ENCODE peak calls at places on chromosomes 3 and 15, in nine cellular contexts. One of them, this sample, is unnamed.

GRCh38 chr3:170572665-170573253 is 13.1 kb downstream of the SLC7A14 start:
- DNase-seq in LNCaP clone FGC: no peak
- DNase-seq in brain microvascular endothelial cell: peak
- DNase-seq in colonic mucosa: no peak
- DNase-seq in CD8-positive, alpha-beta T cell: no peak
- DNase-seq in GM12865: peak
- DNase-seq in coronary artery: no peak
- DNase-seq in lower leg skin: no peak
- DNase-seq in heart right ventricle: no peak
- DNase-seq in this sample: peak

GRCh38 chr15:65377105-65377975 is 462 bp downstream of the IGDCC3 start:
- DNase-seq in CD8-positive, alpha-beta T cell: no peak
- DNase-seq in coronary artery: no peak
- DNase-seq in colonic mucosa: no peak
- DNase-seq in GM12865: no peak
- DNase-seq in lower leg skin: no peak
- DNase-seq in brain microvascular endothelial cell: no peak
- DNase-seq in heart right ventricle: no peak
- DNase-seq in LNCaP clone FGC: no peak
- DNase-seq in this sample: peak

GRCh38 chr3:128969993-128970740 is 23.7 kb downstream of the CFAP92 start:
- DNase-seq in brain microvascular endothelial cell: no peak
- DNase-seq in CD8-positive, alpha-beta T cell: peak
- DNase-seq in heart right ventricle: peak
- DNase-seq in LNCaP clone FGC: no peak
- DNase-seq in coronary artery: no peak
- DNase-seq in colonic mucosa: peak
- DNase-seq in GM12865: peak
- DNase-seq in lower leg skin: no peak
- DNase-seq in this sample: peak

GRCh38 chr3:59935025-59935424 is 885.2 kb upstream of the CFAP20DC start:
- DNase-seq in heart right ventricle: no peak
- DNase-seq in lower leg skin: no peak
- DNase-seq in brain microvascular endothelial cell: no peak
- DNase-seq in LNCaP clone FGC: no peak
- DNase-seq in GM12865: peak
- DNase-seq in colonic mucosa: no peak
- DNase-seq in CD8-positive, alpha-beta T cell: no peak
- DNase-seq in coronary artery: no peak
- DNase-seq in this sample: no peak

GRCh38 chr3:81998139-81998755 is 236.8 kb upstream of the GBE1 start:
- DNase-seq in CD8-positive, alpha-beta T cell: no peak
- DNase-seq in coronary artery: no peak
- DNase-seq in GM12865: no peak
- DNase-seq in LNCaP clone FGC: no peak
- DNase-seq in brain microvascular endothelial cell: peak
- DNase-seq in colonic mucosa: no peak
- DNase-seq in lower leg skin: no peak
- DNase-seq in heart right ventricle: no peak
- DNase-seq in this sample: no peak

GRCh38 chr3:50430186-50430585 is 70.9 kb upstream of the TMEM115 start:
- DNase-seq in brain microvascular endothelial cell: no peak
- DNase-seq in coronary artery: no peak
- DNase-seq in colonic mucosa: no peak
- DNase-seq in lower leg skin: no peak
- DNase-seq in heart right ventricle: no peak
- DNase-seq in LNCaP clone FGC: no peak
- DNase-seq in GM12865: no peak
- DNase-seq in CD8-positive, alpha-beta T cell: peak
- DNase-seq in this sample: no peak

GRCh38 chr15:42759093-42759492 is 22.2 kb upstream of the CDAN1 start:
- DNase-seq in lower leg skin: no peak
- DNase-seq in CD8-positive, alpha-beta T cell: no peak
- DNase-seq in GM12865: no peak
- DNase-seq in LNCaP clone FGC: no peak
- DNase-seq in brain microvascular endothelial cell: no peak
- DNase-seq in colonic mucosa: no peak
- DNase-seq in heart right ventricle: no peak
- DNase-seq in coronary artery: no peak
- DNase-seq in this sample: no peak

GRCh38 chr3:160885791-160886286 is 129.8 kb downstream of the PPM1L start:
- DNase-seq in lower leg skin: peak
- DNase-seq in GM12865: peak
- DNase-seq in coronary artery: no peak
- DNase-seq in heart right ventricle: peak
- DNase-seq in colonic mucosa: peak
- DNase-seq in LNCaP clone FGC: no peak
- DNase-seq in brain microvascular endothelial cell: peak
- DNase-seq in CD8-positive, alpha-beta T cell: no peak
- DNase-seq in this sample: no peak

GRCh38 chr3:107272885-107273284 is 104.4 kb upstream of the CCDC54 start:
- DNase-seq in GM12865: no peak
- DNase-seq in heart right ventricle: no peak
- DNase-seq in coronary artery: no peak
- DNase-seq in brain microvascular endothelial cell: no peak
- DNase-seq in LNCaP clone FGC: no peak
- DNase-seq in CD8-positive, alpha-beta T cell: no peak
- DNase-seq in colonic mucosa: no peak
- DNase-seq in lower leg skin: no peak
- DNase-seq in this sample: peak

GRCh38 chr3:128727996-128728395 is 2.0 kb downstream of the RAB7A start:
- DNase-seq in colonic mucosa: no peak
- DNase-seq in GM12865: no peak
- DNase-seq in coronary artery: no peak
- DNase-seq in brain microvascular endothelial cell: no peak
- DNase-seq in lower leg skin: no peak
- DNase-seq in LNCaP clone FGC: no peak
- DNase-seq in CD8-positive, alpha-beta T cell: no peak
- DNase-seq in heart right ventricle: no peak
- DNase-seq in this sample: no peak

GRCh38 chr15:29813009-29813408 is 9.3 kb downstream of the TJP1 start:
- DNase-seq in heart right ventricle: no peak
- DNase-seq in colonic mucosa: no peak
- DNase-seq in GM12865: no peak
- DNase-seq in LNCaP clone FGC: no peak
- DNase-seq in CD8-positive, alpha-beta T cell: no peak
- DNase-seq in coronary artery: no peak
- DNase-seq in lower leg skin: no peak
- DNase-seq in brain microvascular endothelial cell: no peak
- DNase-seq in this sample: no peak

GRCh38 chr3:109154989-109155388 is 18.5 kb downstream of the C3orf85 start:
- DNase-seq in heart right ventricle: no peak
- DNase-seq in coronary artery: no peak
- DNase-seq in brain microvascular endothelial cell: no peak
- DNase-seq in colonic mucosa: no peak
- DNase-seq in lower leg skin: no peak
- DNase-seq in CD8-positive, alpha-beta T cell: no peak
- DNase-seq in GM12865: no peak
- DNase-seq in LNCaP clone FGC: no peak
- DNase-seq in this sample: no peak

GRCh38 chr15:75350601-75351331 is 3.9 kb downstream of the NEIL1 start:
- DNase-seq in LNCaP clone FGC: no peak
- DNase-seq in coronary artery: no peak
- DNase-seq in lower leg skin: no peak
- DNase-seq in colonic mucosa: no peak
- DNase-seq in CD8-positive, alpha-beta T cell: no peak
- DNase-seq in GM12865: no peak
- DNase-seq in brain microvascular endothelial cell: no peak
- DNase-seq in heart right ventricle: no peak
- DNase-seq in this sample: no peak

GRCh38 chr3:160319322-160319721 is 79.7 kb downstream of the IFT80 start:
- DNase-seq in CD8-positive, alpha-beta T cell: no peak
- DNase-seq in GM12865: no peak
- DNase-seq in heart right ventricle: no peak
- DNase-seq in LNCaP clone FGC: no peak
- DNase-seq in brain microvascular endothelial cell: no peak
- DNase-seq in colonic mucosa: no peak
- DNase-seq in coronary artery: no peak
- DNase-seq in lower leg skin: no peak
- DNase-seq in this sample: no peak

GRCh38 chr3:27758083-27758482 is 36.0 kb upstream of the EOMES start:
- DNase-seq in lower leg skin: peak
- DNase-seq in heart right ventricle: no peak
- DNase-seq in GM12865: no peak
- DNase-seq in colonic mucosa: no peak
- DNase-seq in CD8-positive, alpha-beta T cell: no peak
- DNase-seq in coronary artery: no peak
- DNase-seq in LNCaP clone FGC: no peak
- DNase-seq in brain microvascular endothelial cell: peak
- DNase-seq in this sample: no peak

GRCh38 chr3:177498037-177498857 is 301.0 kb upstream of the TBL1XR1 start:
- DNase-seq in CD8-positive, alpha-beta T cell: no peak
- DNase-seq in heart right ventricle: no peak
- DNase-seq in coronary artery: no peak
- DNase-seq in colonic mucosa: no peak
- DNase-seq in GM12865: peak
- DNase-seq in LNCaP clone FGC: no peak
- DNase-seq in lower leg skin: no peak
- DNase-seq in brain microvascular endothelial cell: peak
- DNase-seq in this sample: peak

GRCh38 chr15:19987389-19988048 is 554.1 kb downstream of the GOLGA6L6 start:
- DNase-seq in lower leg skin: no peak
- DNase-seq in brain microvascular endothelial cell: no peak
- DNase-seq in coronary artery: no peak
- DNase-seq in heart right ventricle: no peak
- DNase-seq in LNCaP clone FGC: no peak
- DNase-seq in colonic mucosa: no peak
- DNase-seq in CD8-positive, alpha-beta T cell: no peak
- DNase-seq in GM12865: no peak
- DNase-seq in this sample: no peak

GRCh38 chr3:29597376-29598008 is 316.6 kb downstream of the RBMS3 start:
- DNase-seq in heart right ventricle: no peak
- DNase-seq in GM12865: no peak
- DNase-seq in brain microvascular endothelial cell: no peak
- DNase-seq in coronary artery: no peak
- DNase-seq in colonic mucosa: no peak
- DNase-seq in CD8-positive, alpha-beta T cell: no peak
- DNase-seq in lower leg skin: no peak
- DNase-seq in LNCaP clone FGC: no peak
- DNase-seq in this sample: no peak

GRCh38 chr15:78364233-78364632 is 24.1 kb downstream of the CRABP1 start:
- DNase-seq in brain microvascular endothelial cell: no peak
- DNase-seq in CD8-positive, alpha-beta T cell: no peak
- DNase-seq in GM12865: no peak
- DNase-seq in lower leg skin: no peak
- DNase-seq in coronary artery: no peak
- DNase-seq in heart right ventricle: peak
- DNase-seq in LNCaP clone FGC: no peak
- DNase-seq in colonic mucosa: no peak
- DNase-seq in this sample: no peak

GRCh38 chr15:37246856-37247255 is 146.5 kb upstream of the MEIS2 start:
- DNase-seq in colonic mucosa: no peak
- DNase-seq in CD8-positive, alpha-beta T cell: no peak
- DNase-seq in heart right ventricle: no peak
- DNase-seq in brain microvascular endothelial cell: no peak
- DNase-seq in lower leg skin: no peak
- DNase-seq in GM12865: no peak
- DNase-seq in coronary artery: no peak
- DNase-seq in LNCaP clone FGC: no peak
- DNase-seq in this sample: no peak

GRCh38 chr3:96622878-96623277 is 191.5 kb upstream of the EPHA6 start:
- DNase-seq in heart right ventricle: no peak
- DNase-seq in LNCaP clone FGC: no peak
- DNase-seq in lower leg skin: no peak
- DNase-seq in CD8-positive, alpha-beta T cell: no peak
- DNase-seq in colonic mucosa: no peak
- DNase-seq in coronary artery: no peak
- DNase-seq in brain microvascular endothelial cell: no peak
- DNase-seq in GM12865: no peak
- DNase-seq in this sample: no peak

GRCh38 chr3:143596957-143597642 is 251.2 kb downstream of the SLC9A9 start:
- DNase-seq in CD8-positive, alpha-beta T cell: no peak
- DNase-seq in lower leg skin: no peak
- DNase-seq in brain microvascular endothelial cell: no peak
- DNase-seq in LNCaP clone FGC: no peak
- DNase-seq in colonic mucosa: no peak
- DNase-seq in coronary artery: no peak
- DNase-seq in GM12865: no peak
- DNase-seq in heart right ventricle: no peak
- DNase-seq in this sample: no peak
- TF ChIP-seq CTCF in CD8-positive, alpha-beta T cell: no peak
- TF ChIP-seq CTCF in lower leg skin: no peak
- TF ChIP-seq CTCF in brain microvascular endothelial cell: peak
- TF ChIP-seq CTCF in LNCaP clone FGC: no peak
- TF ChIP-seq CTCF in colonic mucosa: no peak
- TF ChIP-seq CTCF in coronary artery: no peak
- TF ChIP-seq CTCF in GM12865: no peak
- TF ChIP-seq CTCF in heart right ventricle: no peak
- TF ChIP-seq CTCF in this sample: no peak

DNA sequence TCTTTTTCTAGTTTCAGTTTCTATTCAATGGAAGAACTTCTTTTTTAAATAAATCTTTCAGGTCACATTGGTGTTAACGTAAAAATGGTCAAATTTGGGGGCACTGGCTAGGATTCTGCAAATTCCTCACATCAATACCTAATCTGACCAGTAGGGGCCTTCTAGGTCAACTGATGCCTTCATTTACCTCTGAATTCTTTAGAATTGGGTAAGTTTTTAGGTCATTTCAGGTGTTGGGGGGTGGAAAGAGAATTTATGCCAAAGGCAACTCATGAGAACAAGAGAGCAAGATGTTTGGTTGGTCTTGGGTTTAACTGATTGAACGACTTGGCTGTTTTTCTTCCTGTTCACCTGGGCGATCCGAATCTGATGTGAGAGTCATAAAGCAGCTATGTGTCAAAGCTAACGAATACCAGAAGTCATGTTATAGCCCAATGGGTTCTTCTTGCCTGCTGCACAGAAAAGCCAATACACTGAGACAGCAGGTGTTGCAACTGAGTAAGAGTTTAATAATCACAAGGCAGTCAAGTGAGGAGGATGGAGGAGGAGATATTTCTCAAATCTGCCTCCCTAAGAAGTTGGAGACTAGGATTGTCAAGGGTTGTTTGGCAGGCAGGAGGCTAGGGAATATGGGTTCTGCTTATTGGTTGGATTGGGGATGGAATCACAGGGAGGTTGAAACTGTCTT is 15.3 kb downstream of the LRRC49 start:
- DNase-seq in colonic mucosa: no peak
- DNase-seq in coronary artery: no peak
- DNase-seq in lower leg skin: no peak
- DNase-seq in LNCaP clone FGC: no peak
- DNase-seq in GM12865: no peak
- DNase-seq in brain microvascular endothelial cell: no peak
- DNase-seq in CD8-positive, alpha-beta T cell: no peak
- DNase-seq in heart right ventricle: no peak
- DNase-seq in this sample: no peak
- TF ChIP-seq CTCF in colonic mucosa: no peak
- TF ChIP-seq CTCF in coronary artery: no peak
- TF ChIP-seq CTCF in lower leg skin: no peak
- TF ChIP-seq CTCF in LNCaP clone FGC: no peak
- TF ChIP-seq CTCF in GM12865: peak
- TF ChIP-seq CTCF in brain microvascular endothelial cell: peak
- TF ChIP-seq CTCF in CD8-positive, alpha-beta T cell: peak
- TF ChIP-seq CTCF in heart right ventricle: no peak
- TF ChIP-seq CTCF in this sample: peak

GRCh38 chr3:99637041-99637380 is 1.4 kb upstream of the COL8A1 start:
- DNase-seq in GM12865: no peak
- DNase-seq in LNCaP clone FGC: no peak
- DNase-seq in heart right ventricle: no peak
- DNase-seq in colonic mucosa: no peak
- DNase-seq in coronary artery: no peak
- DNase-seq in lower leg skin: no peak
- DNase-seq in CD8-positive, alpha-beta T cell: no peak
- DNase-seq in brain microvascular endothelial cell: peak
- DNase-seq in this sample: no peak
- TF ChIP-seq CTCF in GM12865: no peak
- TF ChIP-seq CTCF in LNCaP clone FGC: no peak
- TF ChIP-seq CTCF in heart right ventricle: no peak
- TF ChIP-seq CTCF in colonic mucosa: no peak
- TF ChIP-seq CTCF in coronary artery: no peak
- TF ChIP-seq CTCF in lower leg skin: no peak
- TF ChIP-seq CTCF in CD8-positive, alpha-beta T cell: no peak
- TF ChIP-seq CTCF in brain microvascular endothelial cell: peak
- TF ChIP-seq CTCF in this sample: no peak

GRCh38 chr15:101537681-101538080 is 48.2 kb upstream of the PCSK6 start:
- DNase-seq in lower leg skin: no peak
- DNase-seq in colonic mucosa: peak
- DNase-seq in LNCaP clone FGC: no peak
- DNase-seq in coronary artery: no peak
- DNase-seq in brain microvascular endothelial cell: no peak
- DNase-seq in heart right ventricle: no peak
- DNase-seq in GM12865: no peak
- DNase-seq in CD8-positive, alpha-beta T cell: no peak
- DNase-seq in this sample: no peak
- TF ChIP-seq CTCF in lower leg skin: no peak
- TF ChIP-seq CTCF in colonic mucosa: no peak
- TF ChIP-seq CTCF in LNCaP clone FGC: no peak
- TF ChIP-seq CTCF in coronary artery: no peak
- TF ChIP-seq CTCF in brain microvascular endothelial cell: no peak
- TF ChIP-seq CTCF in heart right ventricle: no peak
- TF ChIP-seq CTCF in GM12865: no peak
- TF ChIP-seq CTCF in CD8-positive, alpha-beta T cell: no peak
- TF ChIP-seq CTCF in this sample: no peak